ENCODE peak calls at places on chromosomes 7 and 10, in ten cellular contexts. T is NCI-H82; Z is Calu3; D is HEK293T; X is hepatocyte; M is heart left ventricle; L is Karpas-422; O is NCI-H2171; P is activated naive CD4-positive, alpha-beta T cell; V is esophagus squamous epithelium. I is an unnamed sample.

GRCh38 chr7:146216371-146217041 is 99.9 kb downstream of the CNTNAP2 start:
- DNase-seq in T (peak), Z (no peak), D (no peak), X (no peak), M (no peak), L (no peak), O (no peak), P (no peak), V (no peak), I (no peak)

GRCh38 chr7:134699871-134700270 is 53.2 kb downstream of the BPGM start:
- DNase-seq in T (no peak), Z (no peak), D (no peak), X (no peak), M (no peak), L (no peak), O (no peak), P (no peak), V (no peak), I (no peak)

GRCh38 chr10:117684673-117685211 is 142.2 kb downstream of the EMX2 start:
- DNase-seq in T (peak), Z (peak), D (peak), X (peak), M (peak), L (no peak), O (no peak), P (no peak), V (no peak), I (no peak)

GRCh38 chr7:44066111-44066460 is 719 bp upstream of the PGAM2 start:
- DNase-seq in T (no peak), Z (no peak), D (no peak), X (no peak), M (no peak), L (peak), O (no peak), P (no peak), V (no peak), I (no peak)

GRCh38 chr10:7033031-7033430 is 377.8 kb downstream of the SFMBT2 start:
- DNase-seq in T (no peak), Z (no peak), D (no peak), X (no peak), M (no peak), L (no peak), O (no peak), P (no peak), V (no peak), I (no peak)

GRCh38 chr10:88107698-88108097 is 244.3 kb downstream of the PTEN start:
- DNase-seq in T (no peak), Z (no peak), D (no peak), X (no peak), M (no peak), L (peak), O (no peak), P (no peak), V (no peak), I (no peak)

GRCh38 chr10:117445992-117446391 is 70.8 kb upstream of the PDZD8 start:
- DNase-seq in T (no peak), Z (no peak), D (no peak), X (no peak), M (no peak), L (no peak), O (no peak), P (no peak), V (no peak), I (no peak)

GRCh38 chr10:15290671-15291070 is 80.4 kb downstream of the FAM171A1 start:
- DNase-seq in T (no peak), Z (no peak), D (no peak), X (no peak), M (no peak), L (no peak), O (no peak), P (no peak), V (no peak), I (no peak)

GRCh38 chr10:78470267-78471103 is 436.8 kb downstream of the RPS24 start:
- DNase-seq in T (peak), Z (no peak), D (no peak), X (no peak), M (no peak), L (no peak), O (peak), P (no peak), V (no peak), I (no peak)

GRCh38 chr10:70664702-70665195 is 7.6 kb upstream of the ADAMTS14 start:
- DNase-seq in T (no peak), Z (no peak), D (no peak), X (peak), M (peak), L (no peak), O (peak), P (no peak), V (no peak), I (no peak)

GRCh38 chr10:84415539-84416244 is 87.3 kb downstream of the CCSER2 start:
- DNase-seq in T (no peak), Z (no peak), D (no peak), X (no peak), M (no peak), L (no peak), O (no peak), P (no peak), V (no peak), I (no peak)

GRCh38 chr10:124268976-124269375 is 149.7 kb downstream of the OAT start:
- DNase-seq in T (no peak), Z (no peak), D (no peak), X (no peak), M (no peak), L (no peak), O (no peak), P (no peak), V (no peak), I (no peak)

GRCh38 chr7:105325225-105325904 is 63.4 kb downstream of the SRPK2 start:
- DNase-seq in T (peak), Z (no peak), D (no peak), X (no peak), M (no peak), L (no peak), O (no peak), P (no peak), V (no peak), I (no peak)

GRCh38 chr10:46106410-46107255 is 60.6 kb upstream of the MSMB start:
- DNase-seq in T (peak), Z (peak), D (peak), X (peak), M (peak), L (peak), O (peak), P (no peak), V (no peak), I (no peak)

GRCh38 chr7:115097175-115097671 is 175.3 kb downstream of the MDFIC start:
- DNase-seq in T (no peak), Z (peak), D (no peak), X (no peak), M (no peak), L (no peak), O (no peak), P (no peak), V (no peak), I (no peak)

GRCh38 chr10:59244871-59245270 is 68.4 kb downstream of the PHYHIPL start:
- DNase-seq in T (no peak), Z (no peak), D (no peak), X (no peak), M (no peak), L (no peak), O (no peak), P (no peak), V (no peak), I (no peak)

GRCh38 chr10:119323085-119323670 is 115.8 kb downstream of the GRK5 start:
- DNase-seq in T (no peak), Z (no peak), D (no peak), X (peak), M (no peak), L (no peak), O (no peak), P (no peak), V (no peak), I (no peak)

GRCh38 chr7:68629-69028 is 123.7 kb upstream of the FAM20C start:
- DNase-seq in T (peak), Z (no peak), D (no peak), X (no peak), M (no peak), L (no peak), O (no peak), P (no peak), V (no peak), I (no peak)

GRCh38 chr7:20407585-20408466 is 77.1 kb downstream of the ITGB8 start:
- DNase-seq in T (peak), Z (peak), D (no peak), X (no peak), M (peak), L (no peak), O (no peak), P (no peak), V (no peak), I (no peak)

GRCh38 chr10:118742787-118743186 is 12.0 kb downstream of the CACUL1 start:
- DNase-seq in T (peak), Z (no peak), D (no peak), X (no peak), M (no peak), L (no peak), O (no peak), P (no peak), V (no peak), I (no peak)

GRCh38 chr10:13868528-13869294 is 281.9 kb downstream of the PRPF18 start:
- DNase-seq in T (no peak), Z (no peak), D (no peak), X (no peak), M (no peak), L (no peak), O (no peak), P (no peak), V (no peak), I (no peak)

GRCh38 chr7:30994206-30995100 is 30.7 kb downstream of the GHRHR start:
- DNase-seq in T (no peak), Z (no peak), D (no peak), X (no peak), M (no peak), L (no peak), O (peak), P (no peak), V (no peak), I (no peak)

GRCh38 chr10:52566471-52567246 is 205.9 kb downstream of the MBL2 start:
- DNase-seq in T (peak), Z (peak), D (peak), X (peak), M (no peak), L (peak), O (no peak), P (no peak), V (no peak), I (no peak)

GRCh38 chr10:110006358-110007170 is 1.2 kb upstream of the ADD3 start:
- DNase-seq in T (peak), Z (peak), D (no peak), X (peak), M (peak), L (no peak), O (no peak), P (no peak), V (no peak), I (no peak)

GRCh38 chr10:132452216-132452650 is 55.2 kb downstream of the PWWP2B start:
- DNase-seq in T (no peak), Z (no peak), D (no peak), X (no peak), M (no peak), L (peak), O (no peak), P (no peak), V (no peak), I (no peak)

GRCh38 chr10:100886946-100887345 is 25.8 kb upstream of the SLF2 start:
- DNase-seq in T (peak), Z (no peak), D (no peak), X (no peak), M (peak), L (no peak), O (no peak), P (no peak), V (no peak), I (no peak)

GRCh38 chr7:137606061-137606674 is 240.6 kb downstream of the DGKI start:
- DNase-seq in T (peak), Z (no peak), D (no peak), X (peak), M (no peak), L (peak), O (peak), P (no peak), V (no peak), I (no peak)

GRCh38 chr10:51718804-51719291 is 19.5 kb upstream of the CSTF2T start:
- DNase-seq in T (no peak), Z (no peak), D (no peak), X (peak), M (no peak), L (no peak), O (no peak), P (no peak), V (no peak), I (no peak)

GRCh38 chr7:45084901-45085618 is 3.7 kb downstream of the NACAD start:
- DNase-seq in T (no peak), Z (no peak), D (no peak), X (no peak), M (no peak), L (no peak), O (no peak), P (no peak), V (no peak), I (no peak)

GRCh38 chr10:132446661-132447445 is 49.9 kb downstream of the PWWP2B start:
- DNase-seq in T (peak), Z (peak), D (no peak), X (peak), M (no peak), L (peak), O (no peak), P (no peak), V (no peak), I (peak)

GRCh38 chr10:93413252-93413689 is 68.9 kb downstream of the MYOF start:
- DNase-seq in T (no peak), Z (no peak), D (no peak), X (no peak), M (no peak), L (no peak), O (no peak), P (no peak), V (no peak), I (no peak)

GRCh38 chr7:103934508-103934907 is 55.0 kb downstream of the RELN start:
- DNase-seq in T (peak), Z (no peak), D (no peak), X (no peak), M (no peak), L (no peak), O (no peak), P (no peak), V (no peak), I (no peak)

GRCh38 chr10:73625004-73625883 is 16.0 kb downstream of the MYOZ1 start:
- DNase-seq in T (peak), Z (peak), D (peak), X (peak), M (no peak), L (peak), O (peak), P (no peak), V (no peak), I (no peak)

GRCh38 chr7:150396426-150397375 is 17.6 kb downstream of the ZNF775 start:
- DNase-seq in T (no peak), Z (no peak), D (no peak), X (no peak), M (no peak), L (no peak), O (no peak), P (no peak), V (no peak), I (no peak)